ENCODE peak calls at places on chromosomes 2 and 18, in four cellular contexts. H is ureter; K is renal cortical epithelial cell; J is activated CD4-positive, alpha-beta T cell treated with anti-CD3 and anti-CD28 coated beads, Interleukin-2, amount 50 U/mL, for 1 hour. L is an unnamed sample.

GRCh38 chr2:98940102-98940501 is 4.1 kb upstream of the CRACDL start:
- DNase-seq in H (no peak), K (peak; percentile 90), J (no peak), L (no peak)

GRCh38 chr2:235939471-235939870 is 228.7 kb downstream of the GBX2 start:
- DNase-seq in H (no peak), K (no peak), J (no peak), L (no peak)

GRCh38 chr18:49677762-49678398 is 116.0 kb downstream of the LIPG start:
- DNase-seq in H (no peak), K (no peak), J (no peak), L (no peak)

GRCh38 chr2:231250146-231250545 is 51.7 kb downstream of the ARMC9 start:
- DNase-seq in H (no peak), K (no peak), J (no peak), L (no peak)

GRCh38 chr2:197261808-197262226 is 48.8 kb downstream of the ANKRD44 start:
- DNase-seq in H (no peak), K (no peak), J (no peak), L (no peak)

GRCh38 chr18:42229211-42230210 is 274.5 kb downstream of the PIK3C3 start:
- DNase-seq in H (no peak), K (peak; percentile 73), J (no peak), L (no peak)

GRCh38 chr2:41579811-41580210 is 468.0 kb upstream of the PKDCC start:
- DNase-seq in H (no peak), K (no peak), J (no peak), L (no peak)

GRCh38 chr2:193556766-193557470 is 1362.2 kb upstream of the TMEFF2 start:
- DNase-seq in H (no peak), K (peak; percentile 76), J (no peak), L (peak; percentile 8)